ENCODE peak calls at places on chromosomes 11 and 22, in five cellular contexts. One of them, this sample, is unnamed.
A peak's percentile ranks its signal among the peaks of the same experiment; 100 is the strongest.

GRCh38 chr11:44072757-44073658 is 6.9 kb downstream of the ACCS start:
- DNase-seq in midbrain: no peak
- DNase-seq in EH: no peak
- DNase-seq in NCI-H1092: no peak
- DNase-seq in Kasumi-1: no peak
- DNase-seq in this sample: no peak

GRCh38 chr11:2750601-2751522 is 51.1 kb upstream of the KCNQ1OT1 start:
- DNase-seq in midbrain: peak; percentile 22
- DNase-seq in EH: no peak
- DNase-seq in NCI-H1092: peak; percentile 56
- DNase-seq in Kasumi-1: no peak
- DNase-seq in this sample: no peak

GRCh38 chr11:68312117-68312779 is at the start of gene LRP5:
- DNase-seq in midbrain: no peak
- DNase-seq in EH: peak; percentile 50
- DNase-seq in NCI-H1092: peak; percentile 24
- DNase-seq in Kasumi-1: no peak
- DNase-seq in this sample: no peak

GRCh38 chr11:66242085-66242765 is 26.2 kb upstream of the RAB1B start:
- DNase-seq in midbrain: no peak
- DNase-seq in EH: no peak
- DNase-seq in NCI-H1092: no peak
- DNase-seq in Kasumi-1: no peak
- DNase-seq in this sample: no peak

GRCh38 chr11:120680322-120680721 is 168.8 kb downstream of the GRIK4 start:
- DNase-seq in midbrain: no peak
- DNase-seq in EH: no peak
- DNase-seq in NCI-H1092: no peak
- DNase-seq in Kasumi-1: no peak
- DNase-seq in this sample: no peak

GRCh38 chr11:2103666-2104523 is 35.3 kb downstream of the IGF2 start:
- DNase-seq in midbrain: no peak
- DNase-seq in EH: no peak
- DNase-seq in NCI-H1092: no peak
- DNase-seq in Kasumi-1: no peak
- DNase-seq in this sample: no peak

GRCh38 chr11:15557831-15558230 is 443.1 kb downstream of the INSC start:
- DNase-seq in midbrain: no peak
- DNase-seq in EH: no peak
- DNase-seq in NCI-H1092: no peak
- DNase-seq in Kasumi-1: no peak
- DNase-seq in this sample: no peak

GRCh38 chr11:108223449-108224149 is 732 bp downstream of the ATM start:
- DNase-seq in midbrain: no peak
- DNase-seq in EH: peak; percentile 9
- DNase-seq in NCI-H1092: no peak
- DNase-seq in Kasumi-1: peak; percentile 13
- DNase-seq in this sample: no peak

GRCh38 chr22:26894766-26895485 is 237.5 kb downstream of the MIAT start:
- DNase-seq in midbrain: no peak
- DNase-seq in EH: peak; percentile 97
- DNase-seq in NCI-H1092: no peak
- DNase-seq in Kasumi-1: no peak
- DNase-seq in this sample: no peak

GRCh38 chr22:47316020-47316419 is 553.6 kb downstream of the TBC1D22A start:
- DNase-seq in midbrain: no peak
- DNase-seq in EH: no peak
- DNase-seq in NCI-H1092: no peak
- DNase-seq in Kasumi-1: no peak
- DNase-seq in this sample: no peak

GRCh38 chr11:118615282-118615979 is 8.0 kb downstream of the PHLDB1 start:
- DNase-seq in midbrain: no peak
- DNase-seq in EH: peak; percentile 63
- DNase-seq in NCI-H1092: no peak
- DNase-seq in Kasumi-1: no peak
- DNase-seq in this sample: no peak

GRCh38 chr11:128592454-128592853 is 5.1 kb upstream of the ETS1 start:
- DNase-seq in midbrain: no peak
- DNase-seq in EH: no peak
- DNase-seq in NCI-H1092: no peak
- DNase-seq in Kasumi-1: no peak
- DNase-seq in this sample: no peak

GRCh38 chr11:27403195-27403594 is 40.2 kb upstream of the CCDC34 start:
- DNase-seq in midbrain: no peak
- DNase-seq in EH: no peak
- DNase-seq in NCI-H1092: no peak
- DNase-seq in Kasumi-1: no peak
- DNase-seq in this sample: no peak

GRCh38 chr11:119370486-119371046 is 10.9 kb downstream of the USP2 start:
- DNase-seq in midbrain: no peak
- DNase-seq in EH: no peak
- DNase-seq in NCI-H1092: no peak
- DNase-seq in Kasumi-1: no peak
- DNase-seq in this sample: no peak

GRCh38 chr22:48335442-48336139 is 1492.1 kb downstream of the BRD1 start:
- DNase-seq in midbrain: no peak
- DNase-seq in EH: no peak
- DNase-seq in NCI-H1092: no peak
- DNase-seq in Kasumi-1: no peak
- DNase-seq in this sample: no peak

GRCh38 chr11:11037162-11037732 is 179.4 kb upstream of the ZBED5 start:
- DNase-seq in midbrain: no peak
- DNase-seq in EH: no peak
- DNase-seq in NCI-H1092: no peak
- DNase-seq in Kasumi-1: no peak
- DNase-seq in this sample: no peak

GRCh38 chr11:12279672-12280108 is 97.7 kb upstream of the PARVA start:
- DNase-seq in midbrain: no peak
- DNase-seq in EH: no peak
- DNase-seq in NCI-H1092: no peak
- DNase-seq in Kasumi-1: no peak
- DNase-seq in this sample: peak; percentile 32

GRCh38 chr11:363948-364761 is 5.1 kb upstream of the B4GALNT4 start:
- DNase-seq in midbrain: no peak
- DNase-seq in EH: peak; percentile 69
- DNase-seq in NCI-H1092: peak; percentile 55
- DNase-seq in Kasumi-1: no peak
- DNase-seq in this sample: peak; percentile 76

GRCh38 chr22:44133901-44134511 is 46.7 kb upstream of the PARVG start:
- DNase-seq in midbrain: peak; percentile 72
- DNase-seq in EH: peak; percentile 88
- DNase-seq in NCI-H1092: no peak
- DNase-seq in Kasumi-1: no peak
- DNase-seq in this sample: peak; percentile 48

GRCh38 chr11:9397746-9398680 is 13.6 kb downstream of the IPO7 start:
- DNase-seq in midbrain: no peak
- DNase-seq in EH: peak; percentile 70
- DNase-seq in NCI-H1092: no peak
- DNase-seq in Kasumi-1: no peak
- DNase-seq in this sample: no peak

GRCh38 chr11:63966444-63966843 is 8.0 kb upstream of the COX8A start:
- DNase-seq in midbrain: no peak
- DNase-seq in EH: no peak
- DNase-seq in NCI-H1092: no peak
- DNase-seq in Kasumi-1: no peak
- DNase-seq in this sample: no peak

GRCh38 chr11:45922425-45923082 is at the start of gene LARGE2:
- DNase-seq in midbrain: no peak
- DNase-seq in EH: no peak
- DNase-seq in NCI-H1092: no peak
- DNase-seq in Kasumi-1: no peak
- DNase-seq in this sample: no peak

GRCh38 chr22:37996515-37997246 is 12.3 kb upstream of the SOX10 start:
- DNase-seq in midbrain: no peak
- DNase-seq in EH: no peak
- DNase-seq in NCI-H1092: no peak
- DNase-seq in Kasumi-1: no peak
- DNase-seq in this sample: no peak

GRCh38 chr11:66126808-66127555 is 56.9 kb downstream of the PACS1 start:
- DNase-seq in midbrain: peak; percentile 11
- DNase-seq in EH: peak; percentile 87
- DNase-seq in NCI-H1092: no peak
- DNase-seq in Kasumi-1: peak; percentile 79
- DNase-seq in this sample: peak; percentile 64

GRCh38 chr22:32341122-32341740 is 16.4 kb upstream of the RFPL3 start:
- DNase-seq in midbrain: no peak
- DNase-seq in EH: no peak
- DNase-seq in NCI-H1092: no peak
- DNase-seq in Kasumi-1: no peak
- DNase-seq in this sample: no peak

GRCh38 chr11:78228467-78228866 is 39.7 kb downstream of the USP35 start:
- DNase-seq in midbrain: peak; percentile 77
- DNase-seq in EH: peak; percentile 56
- DNase-seq in NCI-H1092: peak; percentile 78
- DNase-seq in Kasumi-1: peak; percentile 73
- DNase-seq in this sample: no peak

This sample was measured in ureter.